ENCODE peak calls at places on chromosomes 11 and 22, in nine cellular contexts. B is SK-MEL-5; N is NCI-H187; J is CD8-positive, alpha-beta memory T cell; K is neural progenitor cell; P is amygdala; L is stimulated activated CD4-positive, alpha-beta T cell treated with anti-CD3 and anti-CD28 coated beads, Interleukin-2, amount 100 ng/mL, for 48 hours; Z is HAP-1; S is ureter. G is an unnamed sample.

GRCh38 chr11:107704432-107704831 is 7.4 kb downstream of the SLN start:
- DNase-seq in B (no peak), N (no peak), J (no peak), K (no peak), P (no peak), L (no peak), Z (no peak), S (no peak), G (no peak)

GRCh38 chr11:16126361-16126760 is 230.0 kb downstream of the SOX6 start:
- DNase-seq in B (peak), N (no peak), J (no peak), K (peak), P (no peak), L (no peak), Z (peak), S (no peak), G (no peak)

GRCh38 chr22:43004362-43005035 is 10.4 kb downstream of the PACSIN2 start:
- DNase-seq in B (no peak), N (no peak), J (no peak), K (no peak), P (no peak), L (no peak), Z (no peak), S (no peak), G (no peak)

GRCh38 chr11:134577801-134578200 is 165.8 kb upstream of the B3GAT1 start:
- DNase-seq in B (no peak), N (no peak), J (no peak), K (no peak), P (no peak), L (no peak), Z (no peak), S (no peak), G (no peak)

GRCh38 chr11:128931661-128932060 is 11.0 kb downstream of the TP53AIP1 start:
- DNase-seq in B (no peak), N (no peak), J (no peak), K (no peak), P (no peak), L (no peak), Z (no peak), S (no peak), G (no peak)

GRCh38 chr22:50530857-50531545 is 1.2 kb upstream of the TYMP start:
- DNase-seq in B (peak), N (no peak), J (peak), K (peak), P (no peak), L (peak), Z (peak), S (peak), G (no peak)

GRCh38 chr11:65362320-65362931 is 7.9 kb downstream of the TIGD3 start:
- DNase-seq in B (no peak), N (no peak), J (no peak), K (no peak), P (no peak), L (no peak), Z (no peak), S (no peak), G (no peak)

GRCh38 chr11:11448626-11449025 is 95.6 kb upstream of the CSNK2A3 start:
- DNase-seq in B (no peak), N (no peak), J (no peak), K (no peak), P (no peak), L (no peak), Z (no peak), S (no peak), G (no peak)

GRCh38 chr11:29773656-29774264 is 243.1 kb downstream of the KCNA4 start:
- DNase-seq in B (no peak), N (no peak), J (no peak), K (no peak), P (no peak), L (no peak), Z (no peak), S (no peak), G (no peak)

GRCh38 chr11:70948855-70949551 is 303.4 kb downstream of the SHANK2 start:
- DNase-seq in B (no peak), N (peak), J (no peak), K (no peak), P (no peak), L (no peak), Z (no peak), S (no peak), G (no peak)

GRCh38 chr11:86749376-86749775 is 51.0 kb upstream of the PRSS23 start:
- DNase-seq in B (peak), N (no peak), J (no peak), K (peak), P (no peak), L (no peak), Z (no peak), S (no peak), G (no peak)

GRCh38 chr11:116532066-116532465 is 240.7 kb downstream of the BUD13 start:
- DNase-seq in B (no peak), N (no peak), J (no peak), K (no peak), P (no peak), L (no peak), Z (no peak), S (no peak), G (no peak)

GRCh38 chr11:67374571-67375276 is 1.3 kb upstream of the CLCF1 start:
- DNase-seq in B (no peak), N (no peak), J (no peak), K (no peak), P (no peak), L (no peak), Z (no peak), S (no peak), G (no peak)

GRCh38 chr11:36928621-36929020 is 330.6 kb upstream of the RAG2 start:
- DNase-seq in B (no peak), N (no peak), J (no peak), K (no peak), P (no peak), L (no peak), Z (no peak), S (no peak), G (no peak)